ENCODE peak calls at places on chromosomes 7 and 10, in eight cellular contexts. O, F, T, C, J, D, U and M are unnamed samples.

GRCh38 chr7:8131694-8132605 is 130.0 kb downstream of the ICA1 start:
- DNase-seq in U (no peak), O (no peak), F (no peak), D (no peak), C (no peak), T (no peak), J (no peak), M (no peak)

GRCh38 chr10:104334561-104334960 is 3.7 kb downstream of the ITPRIP start:
- DNase-seq in C (no peak), T (no peak), U (no peak), O (no peak), F (peak), D (no peak), J (peak), M (no peak)

GRCh38 chr10:21340341-21340740 is 185.1 kb downstream of the SKIDA1 start:
- DNase-seq in O (no peak), T (no peak), D (no peak), C (no peak), F (no peak), U (no peak), J (no peak), M (no peak)

GRCh38 chr10:70169011-70169410 is 1.3 kb downstream of the SAR1A start:
- DNase-seq in U (no peak), F (no peak), O (no peak), C (no peak), J (no peak), T (no peak), D (no peak), M (no peak)

GRCh38 chr10:66362522-66362921 is 563.3 kb upstream of the LRRTM3 start:
- DNase-seq in C (no peak), O (no peak), T (no peak), F (no peak), D (no peak), U (no peak), J (no peak), M (no peak)

GRCh38 chr10:55263327-55263726 is 462.3 kb upstream of the PCDH15 start:
- DNase-seq in D (no peak), F (no peak), T (no peak), C (no peak), U (no peak), O (no peak), J (no peak), M (no peak)

GRCh38 chr10:114492351-114493037 is 88.2 kb upstream of the AFAP1L2 start:
- DNase-seq in U (no peak), F (no peak), D (no peak), J (no peak), O (no peak), T (no peak), C (no peak), M (peak)

GRCh38 chr7:127226685-127227374 is 25.9 kb downstream of the GRM8 start:
- DNase-seq in F (no peak), C (no peak), O (no peak), J (no peak), T (no peak), D (no peak), U (no peak), M (no peak)

GRCh38 chr10:102154466-102155116 is 2.4 kb downstream of the NOLC1 start:
- DNase-seq in O (no peak), U (no peak), J (no peak), T (no peak), F (no peak), C (no peak), D (no peak), M (no peak)

GRCh38 chr10:74365109-74365508 is 214.1 kb downstream of the ADK start:
- DNase-seq in C (no peak), U (no peak), F (no peak), J (no peak), O (no peak), T (no peak), D (no peak), M (no peak)

GRCh38 chr7:91064052-91064451 is 200.2 kb upstream of the FZD1 start:
- DNase-seq in O (no peak), U (no peak), J (no peak), D (no peak), F (no peak), C (no peak), T (no peak), M (no peak)

GRCh38 chr7:78011642-78012041 is 213.1 kb downstream of the PHTF2 start:
- DNase-seq in U (no peak), F (no peak), J (no peak), O (no peak), T (no peak), D (no peak), C (no peak), M (no peak)

GRCh38 chr7:98418271-98418635 is 17.4 kb upstream of the BAIAP2L1 start:
- DNase-seq in T (no peak), U (peak), D (no peak), J (no peak), F (no peak), O (peak), C (peak), M (no peak)

GRCh38 chr10:93071674-93072224 is 1.9 kb upstream of the CYP26A1 start:
- DNase-seq in U (peak), O (peak), D (no peak), F (no peak), J (no peak), C (no peak), T (peak), M (no peak)

GRCh38 chr10:126423779-126424491 is 35.7 kb upstream of the ADAM12 start:
- DNase-seq in T (no peak), O (no peak), C (no peak), J (no peak), U (no peak), D (no peak), F (no peak), M (no peak)

GRCh38 chr7:102317231-102318059 is 30.8 kb downstream of the SH2B2 start:
- DNase-seq in C (no peak), T (no peak), D (no peak), O (no peak), F (no peak), J (no peak), U (no peak), M (no peak)

GRCh38 chr10:62422068-62422590 is 48.0 kb downstream of the ZNF365 start:
- DNase-seq in C (peak), O (no peak), F (no peak), J (no peak), D (no peak), T (no peak), U (no peak), M (no peak)

GRCh38 chr10:33111652-33112051 is 153.6 kb upstream of the ITGB1 start:
- DNase-seq in J (no peak), U (no peak), C (no peak), F (no peak), O (no peak), D (no peak), T (no peak), M (no peak)

GRCh38 chr10:33116293-33116697 is 158.3 kb upstream of the ITGB1 start:
- DNase-seq in O (no peak), J (no peak), C (peak), F (no peak), T (no peak), D (no peak), U (peak), M (no peak)

GRCh38 chr10:33115720-33116119 is 157.7 kb upstream of the ITGB1 start:
- DNase-seq in T (no peak), U (peak), O (no peak), C (peak), D (no peak), J (no peak), F (no peak), M (no peak)

GRCh38 chr10:33114451-33114944 is 156.5 kb upstream of the ITGB1 start:
- DNase-seq in D (no peak), J (no peak), O (peak), C (peak), F (no peak), U (peak), T (no peak), M (peak)

DNA sequence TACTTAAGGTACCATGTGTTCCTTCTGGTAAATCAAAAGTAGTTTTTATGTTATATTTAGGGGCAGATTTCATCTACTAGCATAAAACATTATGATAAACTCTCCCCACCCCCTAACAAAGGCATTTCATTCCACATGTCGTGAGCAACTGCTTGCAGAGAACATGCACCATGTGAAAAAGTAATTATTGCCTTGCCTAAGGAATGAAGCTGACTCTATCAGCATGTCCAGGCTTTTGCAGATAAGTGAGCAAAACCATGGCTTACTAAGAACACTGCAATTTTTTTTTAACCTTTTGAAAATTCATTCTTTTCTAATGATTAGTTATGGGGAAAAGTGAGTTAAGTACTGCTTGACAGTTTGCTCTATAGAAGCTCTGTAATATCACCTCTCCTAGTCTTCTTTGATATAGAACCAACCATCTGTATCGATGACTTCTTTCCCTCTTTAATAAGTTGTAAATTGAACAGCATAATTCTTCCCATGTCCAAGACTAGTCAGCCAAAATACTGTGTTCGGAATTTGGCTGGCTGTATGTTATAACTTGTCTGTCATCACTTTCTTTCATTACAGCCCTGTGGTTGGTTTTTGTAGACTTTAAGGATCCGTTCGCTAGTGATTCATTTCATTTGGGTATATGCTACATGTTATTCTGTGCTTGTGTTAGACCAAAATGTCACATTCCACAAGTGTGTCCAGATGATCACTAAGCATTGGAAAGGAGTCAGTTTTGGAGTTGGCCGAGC is 155.3 kb upstream of the ITGB1 start:
- DNase-seq in U (no peak), T (no peak), F (no peak), D (no peak), J (no peak), C (peak), O (no peak), M (no peak)
- H3K27ac ChIP-seq in U (peak), T (peak), F (no peak), D (no peak), J (no peak), C (peak), O (peak), M (no peak)

DNA sequence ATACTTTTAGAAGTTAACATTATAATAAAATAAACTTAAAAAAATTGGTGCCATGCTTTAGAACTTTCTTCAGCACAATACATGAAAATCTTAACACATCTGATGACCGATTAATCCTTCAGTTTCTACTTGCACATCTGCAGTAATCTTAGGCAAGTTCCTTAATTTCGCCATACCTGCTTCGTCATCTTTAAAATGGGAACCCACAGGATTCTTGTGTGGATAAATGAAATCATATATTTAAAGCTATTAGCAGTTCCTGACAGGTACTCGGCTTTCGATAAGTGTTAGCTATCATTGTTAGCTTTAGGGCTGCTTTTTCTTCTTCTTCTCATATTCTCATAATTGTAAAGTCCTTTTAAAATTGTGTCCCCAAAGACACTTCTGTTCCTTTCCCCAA is 902 bp upstream of the VPS50 start:
- DNase-seq in J (no peak), D (no peak), U (no peak), T (no peak), O (no peak), C (no peak), F (no peak), M (peak)
- H3K27ac ChIP-seq in J (peak), D (no peak), U (peak), T (peak), O (peak), C (no peak), F (peak), M (peak)

GRCh38 chr7:108190891-108191290 is 60.7 kb upstream of the LAMB4 start:
- DNase-seq in U (no peak), T (no peak), J (no peak), D (no peak), O (no peak), F (no peak), C (no peak), M (no peak)

GRCh38 chr7:108188724-108189123 is 58.6 kb upstream of the LAMB4 start:
- DNase-seq in T (no peak), F (no peak), D (no peak), J (no peak), C (no peak), U (no peak), O (no peak), M (peak)

GRCh38 chr7:108193593-108194498 is 63.7 kb upstream of the LAMB4 start:
- DNase-seq in O (no peak), U (no peak), F (no peak), C (no peak), D (no peak), J (no peak), T (no peak), M (no peak)

DNA sequence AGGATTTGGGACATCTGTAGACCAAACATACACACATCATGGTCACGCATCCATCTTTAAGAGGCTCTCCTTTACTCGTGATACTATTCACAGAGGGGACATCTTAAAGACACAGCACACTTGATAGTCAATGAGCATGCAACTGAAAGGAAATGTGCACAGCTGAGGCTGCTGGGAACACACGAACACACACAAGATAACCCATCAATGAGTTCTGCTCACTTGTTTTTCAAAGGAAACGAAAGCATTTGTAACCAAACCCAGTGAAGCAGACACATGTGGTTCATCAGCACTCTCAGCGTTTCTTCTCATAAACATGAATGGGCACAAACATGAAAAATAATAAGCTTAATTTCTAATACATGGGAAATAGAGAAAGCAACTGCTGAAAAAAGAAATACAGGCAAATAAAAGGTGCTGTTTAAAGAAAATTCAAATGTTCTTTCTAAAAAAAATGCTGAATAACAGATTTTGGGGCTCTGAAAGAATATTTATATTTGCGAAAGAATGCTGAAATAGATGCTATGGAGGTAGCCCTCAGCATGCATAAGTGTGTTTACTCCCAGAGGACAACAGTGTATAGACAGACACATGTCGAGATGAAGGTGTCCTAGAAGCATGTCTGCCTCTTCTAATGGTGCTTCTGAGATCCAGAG is 59.7 kb upstream of the LAMB4 start:
- DNase-seq in D (no peak), T (no peak), C (no peak), F (no peak), J (no peak), O (no peak), U (no peak), M (no peak)
- H3K27ac ChIP-seq in D (no peak), T (no peak), C (no peak), F (no peak), J (no peak), O (no peak), U (no peak), M (no peak)

GRCh38 chr10:132494831-132495230 is 42.8 kb upstream of the INPP5A start:
- DNase-seq in D (no peak), T (no peak), O (no peak), C (no peak), F (no peak), U (no peak), J (no peak), M (no peak)

GRCh38 chr10:132493246-132493755 is 44.3 kb upstream of the INPP5A start:
- DNase-seq in T (no peak), D (peak), O (peak), F (no peak), C (no peak), U (no peak), J (no peak), M (no peak)

GRCh38 chr10:132492323-132493035 is 45.1 kb upstream of the INPP5A start:
- DNase-seq in D (peak), T (no peak), O (no peak), C (no peak), F (no peak), J (no peak), U (no peak), M (no peak)

GRCh38 chr10:132495231-132495630 is 42.4 kb upstream of the INPP5A start:
- DNase-seq in J (no peak), O (no peak), F (no peak), U (no peak), C (no peak), T (no peak), D (no peak), M (no peak)

GRCh38 chr10:132493756-132494290 is 43.8 kb upstream of the INPP5A start:
- DNase-seq in C (no peak), F (no peak), O (no peak), U (no peak), T (no peak), J (no peak), D (no peak), M (no peak)
- H3K27ac ChIP-seq in C (no peak), F (no peak), O (no peak), U (no peak), T (no peak), J (no peak), D (no peak), M (no peak)

GRCh38 chr10:29608476-29609301 is 26.1 kb downstream of the SVIL start:
- DNase-seq in J (no peak), T (no peak), U (no peak), O (no peak), F (no peak), C (no peak), D (no peak), M (no peak)
- H3K27ac ChIP-seq in J (no peak), T (no peak), U (no peak), O (no peak), F (no peak), C (no peak), D (no peak), M (peak)

GRCh38 chr7:157558516-157558874 is 221.7 kb downstream of the DNAJB6 start:
- DNase-seq in U (no peak), C (no peak), F (no peak), D (no peak), J (no peak), T (no peak), O (no peak), M (no peak)

GRCh38 chr7:157557263-157557662 is 220.5 kb downstream of the DNAJB6 start:
- DNase-seq in C (no peak), O (no peak), U (no peak), J (no peak), T (no peak), F (no peak), D (no peak), M (no peak)

GRCh38 chr7:157558875-157559595 is 222.2 kb downstream of the DNAJB6 start:
- DNase-seq in U (no peak), O (no peak), C (no peak), J (no peak), D (peak), F (no peak), T (no peak), M (no peak)

GRCh38 chr7:157556339-157556944 is 219.6 kb downstream of the DNAJB6 start:
- DNase-seq in U (no peak), D (no peak), F (no peak), J (no peak), O (no peak), C (no peak), T (no peak), M (no peak)

DNA sequence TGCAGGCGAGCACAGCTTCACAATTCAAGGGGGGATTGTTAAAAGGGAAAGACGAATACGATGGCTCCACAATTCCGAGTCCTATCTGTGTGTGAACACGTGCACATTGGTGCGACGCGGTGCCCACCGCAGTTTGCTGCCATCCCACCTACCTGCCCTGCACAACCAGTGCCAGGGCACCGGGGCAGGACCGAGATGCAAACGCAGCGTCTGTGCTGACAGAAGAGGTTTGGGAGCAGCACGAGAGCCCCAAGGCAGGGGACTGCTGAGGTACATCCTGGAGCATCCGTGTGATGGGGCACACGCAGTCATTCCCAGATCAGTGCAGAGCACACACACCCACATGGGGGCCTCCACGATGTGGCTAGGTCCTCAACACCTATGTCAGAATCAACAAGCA is 221.3 kb downstream of the DNAJB6 start:
- DNase-seq in J (no peak), T (no peak), U (no peak), O (no peak), C (no peak), D (peak), F (no peak), M (no peak)
- H3K27ac ChIP-seq in J (no peak), T (no peak), U (no peak), O (no peak), C (no peak), D (no peak), F (no peak), M (no peak)